ENCODE peak calls at places on chromosomes 6 and 20, in six cellular contexts. I, S, Q, E, U and Z are unnamed samples.

GRCh38 chr20:43583982-43584432 is 6.7 kb upstream of the IFT52 start:
- DNase-seq in I (peak), S (peak), Q (peak), E (no peak), U (peak), Z (peak)

GRCh38 chr20:34543457-34544056 is 15.0 kb upstream of the MAP1LC3A start:
- DNase-seq in I (no peak), S (no peak), Q (no peak), E (no peak), U (no peak), Z (no peak)

GRCh38 chr6:89385156-89385667 is 26.9 kb downstream of the RRAGD start:
- DNase-seq in I (no peak), S (no peak), Q (no peak), E (no peak), U (peak), Z (no peak)

GRCh38 chr6:24935753-24936152 is at the start of gene RIPOR2:
- DNase-seq in I (peak), S (peak), Q (no peak), E (peak), U (no peak), Z (no peak)

GRCh38 chr6:137904822-137905617 is 38.0 kb downstream of the TNFAIP3 start:
- DNase-seq in I (no peak), S (peak), Q (peak), E (no peak), U (peak), Z (no peak)

GRCh38 chr6:34062156-34062555 is 83.7 kb downstream of the GRM4 start:
- DNase-seq in I (no peak), S (no peak), Q (no peak), E (no peak), U (no peak), Z (no peak)

GRCh38 chr20:1137236-1137635 is 18.8 kb downstream of the PSMF1 start:
- DNase-seq in I (no peak), S (no peak), Q (no peak), E (no peak), U (no peak), Z (no peak)

GRCh38 chr6:147322299-147323162 is 118.3 kb downstream of the STXBP5 start:
- DNase-seq in I (no peak), S (no peak), Q (no peak), E (no peak), U (no peak), Z (no peak)

GRCh38 chr6:108677357-108677756 is 116.6 kb downstream of the FOXO3 start:
- DNase-seq in I (no peak), S (no peak), Q (no peak), E (no peak), U (no peak), Z (no peak)

GRCh38 chr20:24206995-24207394 is 218.4 kb upstream of the GGTLC1 start:
- DNase-seq in I (no peak), S (no peak), Q (no peak), E (no peak), U (no peak), Z (no peak)

GRCh38 chr6:30747300-30747687 is 2.9 kb upstream of the IER3 start:
- DNase-seq in I (no peak), S (no peak), Q (no peak), E (no peak), U (no peak), Z (no peak)

GRCh38 chr6:104682722-104683643 is 176.7 kb downstream of the HACE1 start:
- DNase-seq in I (peak), S (peak), Q (peak), E (peak), U (peak), Z (no peak)

GRCh38 chr6:116218172-116218633 is 35.7 kb downstream of the TSPYL4 start:
- DNase-seq in I (peak), S (no peak), Q (peak), E (no peak), U (no peak), Z (no peak)

GRCh38 chr20:8749101-8749500 is 319.8 kb upstream of the PLCB4 start:
- DNase-seq in I (no peak), S (no peak), Q (peak), E (no peak), U (no peak), Z (no peak)

GRCh38 chr20:40897177-40897700 is 131.4 kb upstream of the TOP1 start:
- DNase-seq in I (no peak), S (no peak), Q (peak), E (no peak), U (peak), Z (no peak)

GRCh38 chr20:33649201-33649631 is 12.9 kb upstream of the C20orf144 start:
- DNase-seq in I (no peak), S (peak), Q (peak), E (no peak), U (no peak), Z (peak)

GRCh38 chr20:54773643-54774000 is 298.2 kb downstream of the DOK5 start:
- DNase-seq in I (no peak), S (no peak), Q (no peak), E (no peak), U (no peak), Z (no peak)

GRCh38 chr6:87093199-87093598 is 1.7 kb downstream of the CGA start:
- DNase-seq in I (no peak), S (no peak), Q (no peak), E (no peak), U (no peak), Z (no peak)

GRCh38 chr20:51463998-51464397 is 78.5 kb downstream of the NFATC2 start:
- DNase-seq in I (no peak), S (no peak), Q (no peak), E (no peak), U (no peak), Z (no peak)

GRCh38 chr6:169487579-169488205 is 214.1 kb downstream of the WDR27 start:
- DNase-seq in I (peak), S (no peak), Q (peak), E (no peak), U (no peak), Z (no peak)